ENCODE peak calls at places on chromosomes 6 and 20, in five cellular contexts. D is PC-3, K is tibial nerve, B is uterus, T is transverse colon. F is an unnamed sample. For H3K27me3, the result is how much of the 10 kb centered on the place peaks cover.

GRCh38 chr20:49892260-49893216 is 22.8 kb downstream of the SPATA2 start:
- DNase-seq in B (no peak), D (no peak), T (no peak), K (no peak), F (no peak)

GRCh38 chr6:20906938-20907337 is 372.7 kb downstream of the CDKAL1 start:
- DNase-seq in K (no peak), D (peak), T (no peak), B (no peak), F (no peak)

GRCh38 chr20:38217791-38218565 is 42.6 kb downstream of the KIAA1755 start:
- DNase-seq in D (peak), T (peak), B (peak), K (no peak), F (peak)

GRCh38 chr6:2030682-2031244 is 214.6 kb downstream of the GMDS start:
- DNase-seq in T (no peak), D (no peak), K (no peak), B (no peak), F (no peak)

GRCh38 chr6:34957184-34957904 is 68.3 kb downstream of the ANKS1A start:
- DNase-seq in K (no peak), T (no peak), B (no peak), D (no peak), F (no peak)

GRCh38 chr6:53258774-53259155 is 90.0 kb downstream of the ELOVL5 start:
- DNase-seq in B (no peak), K (no peak), T (no peak), D (no peak), F (no peak)

GRCh38 chr6:43492673-43493072 is 15.3 kb downstream of the TJAP1 start:
- DNase-seq in K (no peak), D (no peak), T (no peak), B (no peak), F (no peak)

GRCh38 chr6:107660839-107661238 is 163.3 kb downstream of the SCML4 start:
- DNase-seq in D (peak), B (no peak), T (no peak), K (no peak), F (no peak)

GRCh38 chr20:32527052-32527446 is 58.1 kb downstream of the NOL4L start:
- DNase-seq in T (no peak), B (no peak), D (no peak), K (no peak), F (no peak)

GRCh38 chr20:60962367-60963045 is 289.6 kb upstream of the CDH4 start:
- DNase-seq in T (no peak), K (no peak), D (no peak), B (no peak), F (no peak)

GRCh38 chr20:37365760-37366638 is 20.1 kb downstream of the SRC start:
- DNase-seq in D (no peak), K (no peak), B (no peak), T (no peak), F (no peak)

GRCh38 chr6:140846518-140847277 is 1286.0 kb upstream of the GJE1 start:
- DNase-seq in T (no peak), K (no peak), D (peak), B (no peak), F (no peak)

GRCh38 chr6:3138341-3138740 is 19.0 kb downstream of the TUBB2A start:
- DNase-seq in D (peak), K (no peak), T (no peak), B (no peak), F (no peak)

GRCh38 chr6:122381494-122382083 is 17.9 kb upstream of the HSF2 start:
- DNase-seq in T (peak), B (peak), K (peak), D (peak), F (no peak)

GRCh38 chr6:53896237-53896636 is 101.4 kb downstream of the LRRC1 start:
- DNase-seq in D (no peak), B (no peak), K (no peak), T (no peak), F (no peak)

GRCh38 chr20:46773680-46774079 is 64.2 kb downstream of the SLC2A10 start:
- DNase-seq in D (no peak), B (no peak), T (no peak), K (no peak), F (no peak)

GRCh38 chr6:143545165-143545564 is 33.6 kb upstream of the FUCA2 start:
- DNase-seq in D (no peak), K (no peak), T (no peak), B (no peak), F (no peak)

GRCh38 chr6:40845588-40845987 is 193.4 kb downstream of the UNC5CL start:
- DNase-seq in B (no peak), T (peak), D (peak), K (peak), F (no peak)

GRCh38 chr20:57135875-57136274 is 130.6 kb downstream of the BMP7 start:
- DNase-seq in B (no peak), D (no peak), T (no peak), K (no peak), F (no peak)

GRCh38 chr6:113636357-113636824 is 220.8 kb upstream of the MARCKS start:
- DNase-seq in B (no peak), K (no peak), T (no peak), D (no peak), F (no peak)

GRCh38 chr20:49562341-49563014 is 5.5 kb downstream of the PTGIS start:
- DNase-seq in K (peak), T (peak), D (peak), B (peak), F (peak)

GRCh38 chr6:164039954-164040375 is 625.4 kb downstream of the QKI start:
- DNase-seq in D (no peak), B (peak), K (no peak), T (peak), F (no peak)

GRCh38 chr6:135008072-135008940 is 46.3 kb downstream of the HBS1L start:
- DNase-seq in K (no peak), D (no peak), B (no peak), T (no peak), F (no peak)

GRCh38 chr20:36830791-36831691 is 44.9 kb upstream of the TLDC2 start:
- DNase-seq in T (no peak), D (peak), B (peak), K (peak), F (peak)

GRCh38 chr6:22145823-22146379 is 150.9 kb downstream of the PRL start:
- DNase-seq in K (peak), D (no peak), B (peak), T (no peak), F (no peak)

GRCh38 chr6:18293192-18293904 is 29.0 kb upstream of the DEK start:
- DNase-seq in D (peak), B (no peak), T (peak), K (no peak), F (no peak)

GRCh38 chr20:31712564-31713311 is 9.9 kb downstream of the BCL2L1 start:
- DNase-seq in T (peak), D (peak), B (peak), K (peak), F (peak)

GRCh38 chr6:168285456-168285855 is 34.1 kb downstream of the DACT2 start:
- DNase-seq in B (no peak), K (no peak), T (no peak), D (no peak), F (no peak)

GRCh38 chr6:153989989-153990388 is 49.1 kb upstream of the OPRM1 start:
- DNase-seq in K (no peak), B (no peak), T (no peak), D (no peak), F (no peak)

GRCh38 chr20:2596673-2597279 is 55.7 kb upstream of the NOP56 start:
- DNase-seq in T (no peak), B (no peak), D (no peak), K (no peak), F (no peak)

GRCh38 chr6:35678021-35678654 is 10.6 kb downstream of the FKBP5 start:
- DNase-seq in K (no peak), D (no peak), B (no peak), T (no peak), F (no peak)

GRCh38 chr6:34386316-34387137 is 5.9 kb downstream of the NUDT3 start:
- DNase-seq in K (no peak), B (no peak), T (no peak), D (peak), F (no peak)

GRCh38 chr6:112253842-112254816 is at the start of gene LAMA4:
- DNase-seq in B (peak), T (peak), D (peak), K (peak), F (no peak)

GRCh38 chr6:152380351-152380767 is 256.8 kb downstream of the SYNE1 start:
- DNase-seq in B (no peak), D (peak), T (no peak), K (peak), F (no peak)

DNA sequence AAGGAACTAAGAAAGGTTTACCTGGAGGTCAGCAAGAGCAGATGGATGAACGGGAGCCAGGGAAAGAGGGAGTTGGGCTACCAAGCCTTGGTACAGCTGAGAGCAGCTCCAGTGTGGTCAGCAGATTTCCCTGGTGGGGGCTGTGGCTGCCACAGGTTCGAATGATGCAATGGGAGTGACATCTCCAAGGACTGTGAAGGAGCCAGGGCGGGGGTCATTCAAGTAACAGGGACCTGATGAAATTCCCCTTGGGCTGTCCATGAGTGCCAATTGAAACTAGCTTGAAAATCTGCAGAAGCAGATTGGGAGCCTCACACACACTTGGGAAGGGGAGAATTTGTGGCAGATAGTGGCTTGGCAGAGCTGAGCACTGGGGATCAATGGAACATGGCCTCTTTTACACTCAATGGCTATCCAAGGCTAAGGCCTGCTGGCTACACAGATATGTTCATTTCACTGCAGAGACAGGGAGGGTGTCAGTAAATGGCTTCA is 247.0 kb upstream of the ECI2 start:
- DNase-seq in D (no peak), K (no peak), T (no peak), B (no peak), F (no peak)
- H3K4me3 ChIP-seq in D (no peak), K (no peak), T (no peak), B (no peak), F (no peak)

GRCh38 chr20:59586613-59587012 is 17.7 kb upstream of the PHACTR3 start:
- DNase-seq in D (no peak), K (no peak), B (no peak), T (no peak), F (no peak)

GRCh38 chr20:59587570-59587969 is 16.8 kb upstream of the PHACTR3 start:
- DNase-seq in K (no peak), T (no peak), D (no peak), B (no peak), F (no peak)

GRCh38 chr20:59589051-59589450 is 15.3 kb upstream of the PHACTR3 start:
- DNase-seq in T (no peak), D (no peak), K (no peak), B (no peak), F (no peak)

GRCh38 chr20:59585714-59586404 is 18.5 kb upstream of the PHACTR3 start:
- DNase-seq in D (no peak), K (no peak), B (no peak), T (no peak), F (no peak)

DNA sequence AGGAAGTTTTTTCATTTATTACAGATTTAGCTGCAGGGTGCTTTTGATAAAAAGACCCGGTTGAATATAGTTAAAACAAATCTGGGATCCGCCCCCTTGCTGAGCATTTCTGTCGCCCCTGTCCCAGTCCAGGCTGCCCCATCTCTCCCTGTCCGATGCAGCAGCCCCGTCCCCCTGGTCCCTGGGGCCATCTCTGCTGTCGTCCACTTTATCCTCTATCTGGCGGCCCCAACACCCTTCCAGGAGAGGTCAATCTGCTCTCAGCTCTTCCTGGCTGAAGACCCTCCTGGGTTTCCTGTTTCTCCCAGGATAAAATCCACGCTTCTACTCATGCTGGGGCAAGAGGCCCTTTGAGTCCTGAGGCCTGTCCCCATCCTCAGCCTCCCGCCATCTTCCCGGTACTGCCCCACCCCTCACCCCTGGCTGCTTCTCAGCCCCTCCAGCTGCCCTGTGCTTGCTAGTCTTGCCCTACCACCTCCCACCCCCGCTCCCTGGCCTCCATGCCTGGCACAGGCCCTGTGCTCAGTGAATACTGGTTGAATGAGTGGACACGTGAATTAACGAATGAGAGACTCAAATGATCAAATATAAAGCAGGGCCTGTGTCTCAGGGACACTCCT is 16.0 kb upstream of the PHACTR3 start:
- DNase-seq in D (no peak), B (no peak), T (no peak), K (no peak), F (no peak)
- H3K27me3 ChIP-seq in D (half or more), B (under half), T (under half), K (under half), F (under half)

GRCh38 chr6:11040134-11040533 is 4.0 kb downstream of the ELOVL2 start:
- DNase-seq in K (no peak), B (no peak), D (no peak), T (no peak), F (no peak)
- H3K4me3 ChIP-seq in K (no peak), B (no peak), D (no peak), T (no peak), F (no peak)

GRCh38 chr20:53245581-53245980 is 273.4 kb downstream of the TSHZ2 start:
- DNase-seq in B (no peak), K (no peak), D (no peak), T (no peak), F (no peak)
- H3K27me3 ChIP-seq in B (under half), K (under half), D (half or more), T (under half), F (under half)

DNA sequence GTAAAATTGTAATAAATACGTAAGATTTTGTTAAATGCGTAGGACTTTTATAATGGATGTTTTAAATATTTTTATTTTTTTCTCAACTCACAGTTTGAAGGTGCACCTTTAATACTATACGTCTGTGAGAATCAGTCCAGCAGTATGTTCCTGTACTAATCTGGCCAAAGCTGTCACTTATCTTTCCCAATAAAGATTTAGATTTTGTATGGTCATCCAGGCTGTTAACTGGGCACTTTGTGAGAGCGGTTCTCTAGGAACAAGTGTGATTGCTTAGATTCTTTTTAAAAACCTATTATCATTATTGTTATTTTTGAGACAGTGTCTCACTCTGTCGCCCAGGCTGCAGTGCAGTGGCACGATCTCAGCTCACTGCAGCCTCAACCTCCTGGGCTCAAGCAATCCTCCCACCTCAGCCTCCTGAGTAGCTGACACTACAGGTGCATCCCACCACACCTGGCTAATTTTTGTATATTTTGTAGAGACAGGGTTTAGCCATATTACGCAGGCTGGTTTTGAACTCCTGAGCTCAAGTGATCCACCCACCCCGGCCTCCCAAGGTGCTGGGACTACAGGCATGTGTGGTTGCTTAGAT is 1.7 kb downstream of the DCBLD1 start:
- DNase-seq in D (no peak), B (no peak), T (no peak), K (no peak), F (no peak)
- H3K4me3 ChIP-seq in D (peak), B (peak), T (peak), K (no peak), F (peak)

GRCh38 chr6:150163970-150164369 is 21.1 kb downstream of the PPP1R14C start:
- DNase-seq in K (no peak), D (no peak), T (no peak), B (no peak), F (no peak)
- H3K27me3 ChIP-seq in K (under half), D (under half), T (under half), B (under half), F (under half)